ENCODE peak calls at places on chromosomes 4 and X, in five cellular contexts. One of them, this sample, is unnamed.
A peak's percentile ranks its signal among the peaks of the same experiment; 100 is the strongest.

GRCh38 chr4:147560632-147561031 is 56.6 kb upstream of the TMEM184C start:
- DNase-seq in endothelial cell of umbilical vein: no peak
- DNase-seq in HCT116: no peak
- DNase-seq in GM12878: no peak
- DNase-seq in SK-N-SH: no peak
- DNase-seq in this sample: no peak

GRCh38 chrX:11059923-11060322 is 51.2 kb upstream of the HCCS start:
- DNase-seq in endothelial cell of umbilical vein: no peak
- DNase-seq in HCT116: no peak
- DNase-seq in GM12878: no peak
- DNase-seq in SK-N-SH: no peak
- DNase-seq in this sample: no peak

GRCh38 chr4:54661156-54661555 is 3.4 kb downstream of the KIT start:
- DNase-seq in endothelial cell of umbilical vein: no peak
- DNase-seq in HCT116: no peak
- DNase-seq in GM12878: no peak
- DNase-seq in SK-N-SH: no peak
- DNase-seq in this sample: no peak

GRCh38 chr4:57044279-57044678 is 65.6 kb downstream of the POLR2B start:
- DNase-seq in endothelial cell of umbilical vein: no peak
- DNase-seq in HCT116: no peak
- DNase-seq in GM12878: no peak
- DNase-seq in SK-N-SH: no peak
- DNase-seq in this sample: no peak

GRCh38 chrX:140507223-140507981 is 2.5 kb upstream of the SOX3 start:
- DNase-seq in endothelial cell of umbilical vein: no peak
- DNase-seq in HCT116: no peak
- DNase-seq in GM12878: no peak
- DNase-seq in SK-N-SH: peak; percentile 20
- DNase-seq in this sample: no peak

GRCh38 chr4:138300616-138301015 is 58.5 kb upstream of the SLC7A11 start:
- DNase-seq in endothelial cell of umbilical vein: no peak
- DNase-seq in HCT116: no peak
- DNase-seq in GM12878: no peak
- DNase-seq in SK-N-SH: no peak
- DNase-seq in this sample: no peak

GRCh38 chr4:186820371-186820990 is 96.8 kb upstream of the FAT1 start:
- DNase-seq in endothelial cell of umbilical vein: peak; percentile 68
- DNase-seq in HCT116: peak; percentile 71
- DNase-seq in GM12878: no peak
- DNase-seq in SK-N-SH: peak; percentile 10
- DNase-seq in this sample: no peak

GRCh38 chr4:172546782-172547181 is 621.8 kb upstream of the GALNT7 start:
- DNase-seq in endothelial cell of umbilical vein: no peak
- DNase-seq in HCT116: no peak
- DNase-seq in GM12878: peak; percentile 8
- DNase-seq in SK-N-SH: no peak
- DNase-seq in this sample: no peak

GRCh38 chr4:173025131-173025530 is 143.5 kb upstream of the GALNT7 start:
- DNase-seq in endothelial cell of umbilical vein: peak; percentile 38
- DNase-seq in HCT116: peak; percentile 76
- DNase-seq in GM12878: peak; percentile 16
- DNase-seq in SK-N-SH: peak; percentile 60
- DNase-seq in this sample: peak; percentile 73

GRCh38 chr4:128282516-128282915 is 5.1 kb downstream of the PGRMC2 start:
- DNase-seq in endothelial cell of umbilical vein: no peak
- DNase-seq in HCT116: no peak
- DNase-seq in GM12878: no peak
- DNase-seq in SK-N-SH: no peak
- DNase-seq in this sample: no peak

GRCh38 chr4:6734165-6734786 is 18.3 kb downstream of the BLOC1S4 start:
- DNase-seq in endothelial cell of umbilical vein: no peak
- DNase-seq in HCT116: no peak
- DNase-seq in GM12878: no peak
- DNase-seq in SK-N-SH: peak; percentile 3
- DNase-seq in this sample: no peak

GRCh38 chr4:164949448-164950118 is 27.9 kb downstream of the TRIM61 start:
- DNase-seq in endothelial cell of umbilical vein: no peak
- DNase-seq in HCT116: no peak
- DNase-seq in GM12878: no peak
- DNase-seq in SK-N-SH: no peak
- DNase-seq in this sample: no peak

GRCh38 chrX:54043084-54043483 is 1.2 kb downstream of the PHF8 start:
- DNase-seq in endothelial cell of umbilical vein: no peak
- DNase-seq in HCT116: no peak
- DNase-seq in GM12878: no peak
- DNase-seq in SK-N-SH: no peak
- DNase-seq in this sample: no peak

GRCh38 chr4:8090312-8090711 is 68.3 kb downstream of the ABLIM2 start:
- DNase-seq in endothelial cell of umbilical vein: peak; percentile 86
- DNase-seq in HCT116: no peak
- DNase-seq in GM12878: no peak
- DNase-seq in SK-N-SH: no peak
- DNase-seq in this sample: no peak

GRCh38 chr4:145043306-145043705 is 54.7 kb downstream of the ANAPC10 start:
- DNase-seq in endothelial cell of umbilical vein: no peak
- DNase-seq in HCT116: no peak
- DNase-seq in GM12878: no peak
- DNase-seq in SK-N-SH: no peak
- DNase-seq in this sample: no peak

GRCh38 chrX:93673869-93674271 is at the start of gene FAM133A:
- DNase-seq in endothelial cell of umbilical vein: no peak
- DNase-seq in HCT116: no peak
- DNase-seq in GM12878: no peak
- DNase-seq in SK-N-SH: peak; percentile 28
- DNase-seq in this sample: no peak

GRCh38 chr4:101356928-101357327 is 9.6 kb upstream of the PPP3CA start:
- DNase-seq in endothelial cell of umbilical vein: peak; percentile 75
- DNase-seq in HCT116: peak; percentile 73
- DNase-seq in GM12878: no peak
- DNase-seq in SK-N-SH: peak; percentile 8
- DNase-seq in this sample: no peak

GRCh38 chrX:103329991-103330390 is at the start of gene TCEAL7:
- DNase-seq in endothelial cell of umbilical vein: no peak
- DNase-seq in HCT116: no peak
- DNase-seq in GM12878: no peak
- DNase-seq in SK-N-SH: peak; percentile 81
- DNase-seq in this sample: no peak
- TF ChIP-seq MAX in endothelial cell of umbilical vein: no peak
- TF ChIP-seq MAX in HCT116: no peak
- TF ChIP-seq MAX in GM12878: no peak
- TF ChIP-seq MAX in SK-N-SH: no peak
- TF ChIP-seq MAX in this sample: no peak

GRCh38 chr4:70868778-70869177 is 29.1 kb upstream of the GRSF1 start:
- DNase-seq in endothelial cell of umbilical vein: no peak
- DNase-seq in HCT116: no peak
- DNase-seq in GM12878: no peak
- DNase-seq in SK-N-SH: no peak
- DNase-seq in this sample: no peak
- TF ChIP-seq CTCF in endothelial cell of umbilical vein: no peak
- TF ChIP-seq CTCF in HCT116: no peak
- TF ChIP-seq CTCF in GM12878: no peak
- TF ChIP-seq CTCF in SK-N-SH: no peak
- TF ChIP-seq CTCF in this sample: no peak

GRCh38 chr4:111303806-111304205 is 680.9 kb upstream of the PITX2 start:
- DNase-seq in endothelial cell of umbilical vein: no peak
- DNase-seq in HCT116: no peak
- DNase-seq in GM12878: no peak
- DNase-seq in SK-N-SH: no peak
- DNase-seq in this sample: no peak
- H3K4me3 ChIP-seq in endothelial cell of umbilical vein: no peak overlapping the region
- H3K4me3 ChIP-seq in HCT116: no peak overlapping the region
- H3K4me3 ChIP-seq in GM12878: no peak overlapping the region
- H3K4me3 ChIP-seq in SK-N-SH: no peak overlapping the region
- H3K4me3 ChIP-seq in this sample: no peak overlapping the region

GRCh38 chr4:114694770-114695169 is 96.2 kb downstream of the UGT8 start:
- DNase-seq in endothelial cell of umbilical vein: peak; percentile 58
- DNase-seq in HCT116: peak; percentile 28
- DNase-seq in GM12878: peak; percentile 11
- DNase-seq in SK-N-SH: peak; percentile 4
- DNase-seq in this sample: peak; percentile 46

GRCh38 chr4:114692958-114693357 is 94.4 kb downstream of the UGT8 start:
- DNase-seq in endothelial cell of umbilical vein: no peak
- DNase-seq in HCT116: no peak
- DNase-seq in GM12878: no peak
- DNase-seq in SK-N-SH: no peak
- DNase-seq in this sample: no peak

GRCh38 chr4:114698256-114698655 is 99.6 kb downstream of the UGT8 start:
- DNase-seq in endothelial cell of umbilical vein: no peak
- DNase-seq in HCT116: no peak
- DNase-seq in GM12878: no peak
- DNase-seq in SK-N-SH: no peak
- DNase-seq in this sample: no peak
- TF ChIP-seq MAX in endothelial cell of umbilical vein: no peak
- TF ChIP-seq MAX in HCT116: no peak
- TF ChIP-seq MAX in GM12878: no peak
- TF ChIP-seq MAX in SK-N-SH: no peak
- TF ChIP-seq MAX in this sample: no peak

GRCh38 chr4:23333556-23333945 is 556.3 kb downstream of the PPARGC1A start:
- DNase-seq in endothelial cell of umbilical vein: no peak
- DNase-seq in HCT116: no peak
- DNase-seq in GM12878: no peak
- DNase-seq in SK-N-SH: no peak
- DNase-seq in this sample: no peak

GRCh38 chr4:23333946-23334878 is 555.6 kb downstream of the PPARGC1A start:
- DNase-seq in endothelial cell of umbilical vein: no peak
- DNase-seq in HCT116: no peak
- DNase-seq in GM12878: peak; percentile 39
- DNase-seq in SK-N-SH: no peak
- DNase-seq in this sample: peak; percentile 98

GRCh38 chr4:23332266-23332665 is 557.6 kb downstream of the PPARGC1A start:
- DNase-seq in endothelial cell of umbilical vein: no peak
- DNase-seq in HCT116: no peak
- DNase-seq in GM12878: no peak
- DNase-seq in SK-N-SH: no peak
- DNase-seq in this sample: no peak

GRCh38 chr4:23337292-23337691 is 552.6 kb downstream of the PPARGC1A start:
- DNase-seq in endothelial cell of umbilical vein: no peak
- DNase-seq in HCT116: no peak
- DNase-seq in GM12878: no peak
- DNase-seq in SK-N-SH: no peak
- DNase-seq in this sample: no peak
- TF ChIP-seq CTCF in endothelial cell of umbilical vein: no peak
- TF ChIP-seq CTCF in HCT116: no peak
- TF ChIP-seq CTCF in GM12878: no peak
- TF ChIP-seq CTCF in SK-N-SH: peak; percentile 27
- TF ChIP-seq CTCF in this sample: peak; percentile 20

This sample was measured in NB4.